ENCODE peak calls at places on chromosomes 7 and 10, in six cellular contexts. R, U, Y, P, Q and L are unnamed samples.

GRCh38 chr10:129568562-129569344 is 101.7 kb downstream of the MGMT start:
- DNase-seq in U (no peak), P (no peak), Y (no peak), R (no peak), Q (no peak), L (no peak)

GRCh38 chr7:30741289-30741688 is 10.6 kb upstream of the INMT start:
- DNase-seq in P (no peak), R (no peak), U (no peak), Y (no peak), Q (no peak), L (no peak)

GRCh38 chr10:70651661-70652060 is 20.6 kb upstream of the ADAMTS14 start:
- DNase-seq in R (peak), U (no peak), Y (no peak), Q (no peak), P (no peak), L (no peak)

GRCh38 chr7:128737441-128737840 is 1.7 kb upstream of the CALU start:
- DNase-seq in Y (no peak), R (no peak), Q (no peak), P (no peak), U (no peak), L (no peak)

GRCh38 chr7:122738937-122739336 is 36.2 kb upstream of the RNF148 start:
- DNase-seq in R (no peak), P (no peak), Y (no peak), U (no peak), Q (no peak), L (no peak)

GRCh38 chr7:2131791-2132190 is 101.0 kb downstream of the MAD1L1 start:
- DNase-seq in P (no peak), Y (no peak), U (no peak), R (no peak), Q (no peak), L (no peak)

GRCh38 chr7:87445897-87446296 is 29.6 kb downstream of the ABCB4 start:
- DNase-seq in P (no peak), U (no peak), Y (no peak), Q (no peak), R (no peak), L (no peak)

GRCh38 chr7:32070051-32070405 is 179 bp downstream of the PDE1C start:
- DNase-seq in R (no peak), U (no peak), Y (peak), P (no peak), Q (no peak), L (no peak)

GRCh38 chr7:37448057-37448636 is 517 bp downstream of the ELMO1 start:
- DNase-seq in Q (no peak), R (no peak), P (no peak), Y (peak), U (peak), L (no peak)

GRCh38 chr7:69599879-69600764 is 1.8 kb downstream of the AUTS2 start:
- DNase-seq in Y (no peak), R (no peak), Q (no peak), P (peak), U (no peak), L (no peak)

GRCh38 chr10:27426948-27427467 is 77.1 kb upstream of the RAB18 start:
- DNase-seq in U (no peak), R (no peak), Y (no peak), Q (no peak), P (no peak), L (no peak)

GRCh38 chr7:71829499-71829898 is 582.6 kb downstream of the CALN1 start:
- DNase-seq in Y (no peak), R (no peak), U (no peak), P (no peak), Q (no peak), L (no peak)

GRCh38 chr7:21293771-21294170 is 134.1 kb upstream of the SP4 start:
- DNase-seq in Y (no peak), U (no peak), Q (no peak), P (no peak), R (no peak), L (no peak)

GRCh38 chr10:97500297-97500575 is 1.5 kb downstream of the UBTD1 start:
- DNase-seq in R (no peak), Q (no peak), Y (no peak), U (no peak), P (no peak), L (no peak)

GRCh38 chr10:24645784-24646183 is 77.9 kb downstream of the ARHGAP21 start:
- DNase-seq in R (peak), Y (no peak), U (no peak), P (no peak), Q (no peak), L (no peak)

GRCh38 chr10:35336921-35337741 is 822 bp downstream of the CCNY start:
- DNase-seq in U (no peak), Q (peak), Y (no peak), R (peak), P (peak), L (no peak)

GRCh38 chr7:13044309-13044708 is 356.9 kb downstream of the ARL4A start:
- DNase-seq in Q (no peak), U (no peak), R (no peak), P (no peak), Y (no peak), L (no peak)

GRCh38 chr10:91598211-91598981 is 34.5 kb downstream of the PPP1R3C start:
- DNase-seq in P (peak), R (peak), Q (no peak), Y (no peak), U (no peak), L (no peak)

GRCh38 chr7:55574062-55574717 is 1.9 kb upstream of the VOPP1 start:
- DNase-seq in U (no peak), P (peak), Q (peak), R (peak), Y (no peak), L (no peak)

GRCh38 chr10:3538850-3539531 is 246.0 kb downstream of the KLF6 start:
- DNase-seq in Y (peak), P (peak), Q (no peak), U (no peak), R (peak), L (peak)

GRCh38 chr7:50317697-50318640 is 13.5 kb downstream of the IKZF1 start:
- DNase-seq in Y (no peak), R (no peak), P (no peak), U (no peak), Q (no peak), L (no peak)